ENCODE peak calls at places on chromosomes 4 and X, in nine cellular contexts. Z is stimulated activated CD4-positive, alpha-beta T cell treated with anti-CD3 and anti-CD28 coated beads, Interleukin-4, amount 100 ng/mL, for 24 hours; D is SW480; V is suprapubic skin; G is endodermal cell; P is GM20000; Y is HFFc6; H is DMS53; K is A172. S is an unnamed sample.
A peak's percentile ranks its signal among the peaks of the same experiment; 100 is the strongest.

GRCh38 chr4:144223654-144224053 is 83.1 kb upstream of the GYPA start:
- DNase-seq in Z (no peak), D (no peak), V (no peak), G (no peak), P (no peak), Y (no peak), H (no peak), K (no peak), S (no peak)

GRCh38 chr4:5756271-5756670 is 45.3 kb downstream of the EVC start:
- DNase-seq in Z (no peak), D (no peak), V (no peak), G (no peak), P (no peak), Y (no peak), H (no peak), K (no peak), S (no peak)

GRCh38 chrX:120680090-120680489 is 50.2 kb upstream of the C1GALT1C1 start:
- DNase-seq in Z (no peak), D (no peak), V (no peak), G (no peak), P (no peak), Y (no peak), H (no peak), K (no peak), S (no peak)

GRCh38 chrX:20029728-20030127 is 38.9 kb upstream of the BCLAF3 start:
- DNase-seq in Z (no peak), D (peak; percentile 78), V (no peak), G (no peak), P (no peak), Y (no peak), H (peak; percentile 93), K (no peak), S (no peak)

GRCh38 chr4:113657834-113658233 is 103.7 kb downstream of the CAMK2D start:
- DNase-seq in Z (no peak), D (no peak), V (no peak), G (no peak), P (no peak), Y (no peak), H (peak; percentile 78), K (no peak), S (no peak)

GRCh38 chr4:7439699-7440098 is 5.0 kb upstream of the PSAPL1 start:
- DNase-seq in Z (no peak), D (no peak), V (no peak), G (no peak), P (no peak), Y (no peak), H (no peak), K (no peak), S (no peak)

GRCh38 chr4:7964890-7965662 is 25.4 kb upstream of the AFAP1 start:
- DNase-seq in Z (peak; percentile 50), D (no peak), V (no peak), G (peak; percentile 68), P (no peak), Y (no peak), H (no peak), K (peak; percentile 87), S (no peak)

GRCh38 chrX:8743126-8743732 is 11.3 kb upstream of the ANOS1 start:
- DNase-seq in Z (peak; percentile 55), D (peak; percentile 18), V (no peak), G (peak; percentile 90), P (peak; percentile 22), Y (peak; percentile 17), H (peak; percentile 54), K (peak; percentile 43), S (peak; percentile 38)

GRCh38 chr4:184007891-184008290 is 102.8 kb downstream of the STOX2 start:
- DNase-seq in Z (no peak), D (no peak), V (no peak), G (no peak), P (no peak), Y (no peak), H (no peak), K (peak; percentile 60), S (no peak)

GRCh38 chrX:140765043-140765784 is 55.7 kb downstream of the LINC00632 start:
- DNase-seq in Z (no peak), D (no peak), V (no peak), G (peak; percentile 61), P (no peak), Y (no peak), H (peak; percentile 49), K (no peak), S (no peak)

GRCh38 chr4:124685851-124686250 is 26.7 kb downstream of the ANKRD50 start:
- DNase-seq in Z (no peak), D (peak; percentile 31), V (no peak), G (no peak), P (no peak), Y (no peak), H (no peak), K (no peak), S (no peak)

GRCh38 chr4:77385124-77385969 is 220.3 kb upstream of the CXCL13 start:
- DNase-seq in Z (peak; percentile 64), D (peak; percentile 40), V (peak; percentile 68), G (peak; percentile 88), P (peak; percentile 54), Y (peak; percentile 59), H (peak; percentile 73), K (peak; percentile 32), S (peak; percentile 77)

GRCh38 chr4:80592950-80593349 is 257.4 kb downstream of the CFAP299 start:
- DNase-seq in Z (no peak), D (peak; percentile 5), V (no peak), G (no peak), P (peak; percentile 6), Y (no peak), H (peak; percentile 34), K (no peak), S (peak; percentile 11)

GRCh38 chrX:10501606-10502005 is 118.8 kb downstream of the MID1 start:
- DNase-seq in Z (no peak), D (no peak), V (no peak), G (no peak), P (no peak), Y (no peak), H (no peak), K (no peak), S (no peak)

GRCh38 chr4:168601899-168602298 is 105.0 kb downstream of the PALLD start:
- DNase-seq in Z (no peak), D (no peak), V (no peak), G (no peak), P (no peak), Y (no peak), H (no peak), K (no peak), S (no peak)

GRCh38 chr4:151314509-151314908 is 10.9 kb downstream of the SH3D19 start:
- DNase-seq in Z (no peak), D (no peak), V (no peak), G (no peak), P (no peak), Y (no peak), H (no peak), K (no peak), S (no peak)

GRCh38 chrX:124212622-124213021 is 119.8 kb upstream of the TEX13D start:
- DNase-seq in Z (peak; percentile 49), D (peak; percentile 5), V (no peak), G (no peak), P (no peak), Y (no peak), H (no peak), K (no peak), S (no peak)

GRCh38 chr4:75821966-75822365 is 80.3 kb downstream of the PPEF2 start:
- DNase-seq in Z (no peak), D (no peak), V (no peak), G (no peak), P (no peak), Y (peak; percentile 43), H (no peak), K (peak; percentile 10), S (no peak)

GRCh38 chrX:100645106-100645505 is 1.1 kb downstream of the SRPX2 start:
- DNase-seq in Z (no peak), D (no peak), V (no peak), G (no peak), P (no peak), Y (peak; percentile 16), H (no peak), K (no peak), S (no peak)

GRCh38 chr4:85778809-85779124 is 303.8 kb downstream of the ARHGAP24 start:
- DNase-seq in Z (no peak), D (no peak), V (no peak), G (no peak), P (peak; percentile 30), Y (no peak), H (no peak), K (no peak), S (no peak)

GRCh38 chr4:83232087-83232486 is 52.5 kb downstream of the COQ2 start:
- DNase-seq in Z (no peak), D (no peak), V (no peak), G (no peak), P (no peak), Y (no peak), H (no peak), K (no peak), S (no peak)

GRCh38 chr4:159758061-159758460 is 655.2 kb downstream of the RAPGEF2 start:
- DNase-seq in Z (no peak), D (no peak), V (no peak), G (no peak), P (no peak), Y (no peak), H (peak; percentile 6), K (no peak), S (no peak)

GRCh38 chr4:10734697-10735096 is 50.1 kb upstream of the CLNK start:
- DNase-seq in Z (no peak), D (peak; percentile 27), V (no peak), G (peak; percentile 62), P (no peak), Y (no peak), H (peak; percentile 99), K (no peak), S (no peak)

GRCh38 chr4:124530464-124531077 is 182.0 kb downstream of the ANKRD50 start:
- DNase-seq in Z (no peak), D (peak; percentile 76), V (no peak), G (no peak), P (no peak), Y (peak; percentile 20), H (no peak), K (no peak), S (no peak)

GRCh38 chr4:16977081-16977480 is 78.6 kb upstream of the LDB2 start:
- DNase-seq in Z (no peak), D (no peak), V (no peak), G (no peak), P (no peak), Y (no peak), H (no peak), K (no peak), S (no peak)

GRCh38 chrX:139332441-139332840 is 198.1 kb upstream of the F9 start:
- DNase-seq in Z (no peak), D (no peak), V (no peak), G (no peak), P (no peak), Y (no peak), H (no peak), K (no peak), S (no peak)

GRCh38 chr4:20043992-20044391 is 207.7 kb upstream of the SLIT2 start:
- DNase-seq in Z (no peak), D (no peak), V (no peak), G (no peak), P (no peak), Y (no peak), H (no peak), K (no peak), S (no peak)

GRCh38 chrX:136802515-136802914 is 21.8 kb upstream of the ARHGEF6 start:
- DNase-seq in Z (no peak), D (no peak), V (no peak), G (no peak), P (no peak), Y (no peak), H (no peak), K (no peak), S (no peak)

GRCh38 chr4:151946718-151947117 is 185.9 kb upstream of the GATB start:
- DNase-seq in Z (no peak), D (no peak), V (no peak), G (no peak), P (no peak), Y (no peak), H (no peak), K (no peak), S (no peak)

S was measured in iPS-NIHi11.